ENCODE peak calls at places on chromosome 15, in nine cellular contexts. D is A172; X is NCI-H82; U is iris pigment epithelial cell; T is AG09319; L is activated CD4-positive, alpha-beta T cell treated with anti-CD3 and anti-CD28 coated beads, Interleukin-2, amount 50 U/mL, for 24 hours; E is CD4-positive, alpha-beta memory T cell; B is epithelial cell of esophagus; I is dorsolateral prefrontal cortex. R is an unnamed sample.

GRCh38 chr15:89647191-89647851 is 7.9 kb downstream of the KIF7 start:
- DNase-seq in E (peak; percentile 27), D (peak; percentile 48), X (peak; percentile 74), B (peak; percentile 54), T (no peak), I (peak; percentile 63), U (peak; percentile 41), L (peak; percentile 47), R (peak; percentile 68)

GRCh38 chr15:92801774-92802464 is 98.2 kb upstream of the CHD2 start:
- DNase-seq in X (no peak), L (no peak), U (peak; percentile 87), I (no peak), D (peak; percentile 94), E (no peak), B (peak; percentile 89), T (peak; percentile 88), R (peak; percentile 82)

GRCh38 chr15:101530224-101530958 is 40.9 kb upstream of the PCSK6 start:
- DNase-seq in D (no peak), X (no peak), U (no peak), B (no peak), I (no peak), T (no peak), E (no peak), L (no peak), R (no peak)

GRCh38 chr15:78247895-78248294 is 13.5 kb upstream of the ACSBG1 start:
- DNase-seq in L (no peak), T (no peak), D (no peak), I (no peak), X (peak; percentile 76), E (no peak), U (no peak), B (no peak), R (no peak)

GRCh38 chr15:70056091-70056680 is 41.5 kb downstream of the TLE3 start:
- DNase-seq in E (no peak), L (no peak), T (no peak), U (no peak), D (no peak), B (no peak), X (no peak), I (no peak), R (no peak)

GRCh38 chr15:50953302-50953701 is 44.8 kb downstream of the AP4E1 start:
- DNase-seq in T (no peak), I (no peak), D (no peak), B (peak; percentile 83), X (no peak), U (peak; percentile 61), E (no peak), L (no peak), R (no peak)

GRCh38 chr15:100714749-100715342 is 112.5 kb downstream of the ASB7 start:
- DNase-seq in D (no peak), L (no peak), E (no peak), B (no peak), T (no peak), U (no peak), I (no peak), X (no peak), R (no peak)

GRCh38 chr15:91941871-91942270 is 88.4 kb downstream of the SLCO3A1 start:
- DNase-seq in L (no peak), I (no peak), U (no peak), B (peak; percentile 46), X (no peak), E (no peak), D (no peak), T (no peak), R (no peak)

GRCh38 chr15:89078831-89079810 is 9.1 kb upstream of the ABHD2 start:
- DNase-seq in T (no peak), I (no peak), L (no peak), D (no peak), B (no peak), X (no peak), E (no peak), U (no peak), R (no peak)